ENCODE peak calls at places on chromosomes 12 and 14, in nine cellular contexts. X, A, C, K, V, L, U, D and B are unnamed samples. For H3K4me1, the result is how much of the 10 kb centered on the place peaks cover.

GRCh38 chr12:61821381-61821780 is 438.8 kb upstream of the USP15 start:
- DNase-seq in X (no peak), A (no peak), C (no peak), K (no peak), V (no peak), L (no peak), U (no peak), D (no peak), B (no peak)

GRCh38 chr12:75712223-75712622 is 200.8 kb upstream of the KRR1 start:
- DNase-seq in X (no peak), A (no peak), C (no peak), K (no peak), V (no peak), L (no peak), U (peak), D (no peak), B (no peak)

GRCh38 chr12:67772276-67773169 is 124.0 kb downstream of the DYRK2 start:
- DNase-seq in X (no peak), A (peak), C (no peak), K (peak), V (no peak), L (no peak), U (no peak), D (no peak), B (no peak)

GRCh38 chr12:131721548-131721947 is 10.7 kb downstream of the SFSWAP start:
- DNase-seq in X (no peak), A (no peak), C (no peak), K (no peak), V (no peak), L (no peak), U (no peak), D (no peak), B (no peak)

GRCh38 chr12:55696141-55696540 is 11.6 kb downstream of the ITGA7 start:
- DNase-seq in X (no peak), A (no peak), C (no peak), K (no peak), V (no peak), L (peak), U (no peak), D (peak), B (no peak)

GRCh38 chr12:47112679-47113078 is 32.9 kb upstream of the AMIGO2 start:
- DNase-seq in X (no peak), A (no peak), C (no peak), K (no peak), V (no peak), L (no peak), U (no peak), D (no peak), B (no peak)

GRCh38 chr12:75724913-75725312 is 213.5 kb upstream of the KRR1 start:
- DNase-seq in X (no peak), A (no peak), C (no peak), K (no peak), V (no peak), L (no peak), U (no peak), D (no peak), B (no peak)

GRCh38 chr12:94925206-94925605 is 78.3 kb downstream of the NDUFA12 start:
- DNase-seq in X (no peak), A (no peak), C (no peak), K (no peak), V (no peak), L (no peak), U (no peak), D (no peak), B (no peak)

GRCh38 chr12:108633534-108634224 is at the start of gene SELPLG:
- DNase-seq in X (peak), A (peak), C (peak), K (no peak), V (peak), L (peak), U (no peak), D (peak), B (no peak)

GRCh38 chr14:61934385-61934784 is 172.2 kb downstream of the SNAPC1 start:
- DNase-seq in X (no peak), A (no peak), C (no peak), K (no peak), V (no peak), L (no peak), U (no peak), D (no peak), B (no peak)

GRCh38 chr12:52245962-52246577 is 13.0 kb downstream of the KRT7 start:
- DNase-seq in X (no peak), A (no peak), C (no peak), K (no peak), V (no peak), L (no peak), U (no peak), D (no peak), B (no peak)

GRCh38 chr12:51943346-51943745 is 8.2 kb upstream of the ACVR1B start:
- DNase-seq in X (no peak), A (no peak), C (no peak), K (no peak), V (no peak), L (no peak), U (no peak), D (no peak), B (no peak)

GRCh38 chr12:100842156-100842555 is 47.6 kb downstream of the ANO4 start:
- DNase-seq in X (no peak), A (no peak), C (no peak), K (no peak), V (no peak), L (no peak), U (no peak), D (no peak), B (no peak)

GRCh38 chr14:100466111-100466856 is 120.9 kb downstream of the BEGAIN start:
- DNase-seq in X (no peak), A (no peak), C (no peak), K (no peak), V (no peak), L (no peak), U (no peak), D (no peak), B (no peak)
- TF ChIP-seq CTCF in X (no peak), A (no peak), C (no peak), K (peak), V (no peak), L (no peak), U (no peak), D (no peak), B (no peak)

DNA sequence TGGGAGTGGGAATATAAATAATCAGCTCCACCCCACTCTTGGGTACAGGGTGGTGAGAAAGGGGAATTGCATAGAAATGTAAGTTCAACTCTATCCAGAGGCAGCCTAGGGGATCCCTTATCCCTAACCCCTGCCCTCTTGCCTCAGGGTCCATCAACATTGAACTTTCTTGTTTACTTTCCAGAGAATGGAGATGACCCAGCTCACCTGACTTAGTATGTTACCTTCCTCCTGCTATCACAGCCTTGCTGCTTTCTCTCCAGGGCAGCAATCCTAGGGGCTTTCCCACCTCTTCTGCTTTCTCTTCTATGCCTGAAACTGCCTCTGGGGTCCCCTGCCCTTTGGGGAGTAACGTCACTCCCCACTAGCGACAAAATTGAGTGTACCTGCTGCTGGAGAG is 2.7 kb downstream of the LRP1 start:
- DNase-seq in X (no peak), A (no peak), C (no peak), K (no peak), V (no peak), L (no peak), U (no peak), D (no peak), B (no peak)
- H3K4me1 ChIP-seq in X (half or more), A (under half), C (under half), K (under half), V (under half), L (half or more), U (under half), D (under half), B (half or more)

DNA sequence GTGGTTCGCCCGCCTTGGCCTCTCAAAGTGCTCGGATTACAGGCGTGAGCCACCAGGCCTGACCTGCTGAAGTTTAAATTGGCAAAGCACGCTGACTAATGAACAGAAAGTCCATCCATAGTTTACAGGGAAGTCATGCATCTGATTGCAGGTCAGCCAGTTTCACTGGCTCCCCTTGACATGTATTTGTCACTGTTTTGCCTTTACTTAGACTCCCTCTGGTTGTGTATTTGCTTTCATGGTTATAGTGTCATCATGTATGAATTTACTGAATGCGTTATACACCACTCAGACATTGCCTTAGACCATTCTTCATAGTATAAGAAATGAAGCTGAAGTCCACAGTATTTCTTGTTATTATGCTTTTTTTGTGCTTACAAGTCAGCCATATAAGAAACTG is 52.1 kb upstream of the ATF7IP start:
- DNase-seq in X (no peak), A (no peak), C (no peak), K (no peak), V (no peak), L (no peak), U (no peak), D (no peak), B (no peak)
- H3K27ac ChIP-seq in X (no peak), A (no peak), C (no peak), K (no peak), V (no peak), L (no peak), U (no peak), D (no peak), B (no peak)

DNA sequence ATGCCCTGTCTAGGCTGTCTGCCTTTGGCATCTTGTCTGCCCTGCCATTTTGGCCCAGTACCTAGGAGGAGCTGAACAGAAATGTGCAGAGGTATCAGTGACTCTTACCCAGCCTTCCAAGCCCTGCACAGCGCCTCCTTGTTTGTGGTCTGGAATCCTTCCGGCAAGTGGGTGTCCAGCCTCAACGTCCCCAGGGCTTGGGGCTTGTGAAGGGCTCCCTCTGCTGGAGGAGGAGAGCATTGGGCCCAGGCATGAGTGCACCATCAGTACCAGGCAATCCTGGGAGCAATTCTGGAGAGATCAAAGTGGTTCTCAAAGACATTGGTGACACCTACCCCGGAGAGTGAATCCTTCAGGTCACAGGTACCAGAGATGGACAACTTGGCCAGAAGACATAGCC is 2.4 kb upstream of the TCL1B start:
- DNase-seq in X (no peak), A (peak), C (no peak), K (peak), V (no peak), L (no peak), U (no peak), D (no peak), B (no peak)
- TF ChIP-seq CTCF in X (peak), A (peak), C (peak), K (peak), V (peak), L (peak), U (peak), D (peak), B (no peak)

DNA sequence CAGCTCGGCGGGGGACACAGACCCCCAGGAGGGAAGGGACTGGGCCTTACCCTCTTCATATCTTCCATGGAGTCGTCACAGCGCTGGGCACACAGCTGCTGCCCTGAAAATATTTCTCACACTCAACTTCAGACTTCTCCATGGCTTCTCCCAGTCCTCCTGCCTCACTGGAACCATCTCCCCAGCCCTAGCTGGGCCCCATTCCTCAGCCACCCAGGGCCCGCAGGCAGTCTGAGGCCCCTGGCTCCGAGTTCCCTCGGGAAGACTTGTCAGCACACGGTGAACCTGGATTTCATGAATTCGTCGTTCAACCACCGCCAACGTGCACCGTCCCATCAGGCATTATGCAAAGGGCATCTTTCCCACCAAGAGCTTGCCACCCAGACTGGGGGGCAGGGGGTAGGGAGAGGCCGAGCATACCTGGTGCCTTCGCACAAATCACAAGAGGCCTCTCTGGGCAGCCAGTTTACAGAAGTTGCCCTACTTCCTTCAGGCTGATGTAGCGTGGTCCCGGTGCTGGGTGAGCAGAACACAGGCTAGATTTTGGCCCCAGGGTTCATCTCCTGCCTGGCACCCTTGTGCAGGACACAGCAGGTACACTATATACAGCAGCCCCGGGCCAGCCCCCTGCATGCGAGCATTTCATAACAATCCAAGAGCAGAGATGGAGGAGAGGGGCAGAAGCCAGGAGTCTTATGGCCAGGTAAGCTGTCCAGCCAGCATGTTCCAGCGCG is 44.2 kb downstream of the LTBP2 start:
- DNase-seq in X (no peak), A (no peak), C (no peak), K (no peak), V (no peak), L (no peak), U (no peak), D (no peak), B (no peak)
- H3K4me1 ChIP-seq in X (half or more), A (under half), C (under half), K (under half), V (under half), L (half or more), U (under half), D (under half), B (half or more)

GRCh38 chr12:68844318-68844745 is 36.4 kb downstream of the MDM2 start:
- DNase-seq in X (no peak), A (no peak), C (no peak), K (no peak), V (no peak), L (no peak), U (no peak), D (no peak), B (no peak)
- H3K27ac ChIP-seq in X (no peak), A (no peak), C (no peak), K (no peak), V (no peak), L (no peak), U (no peak), D (no peak), B (no peak)